ENCODE peak calls at places on chromosomes 16 and 17, in seven cellular contexts. A is tibial artery; D is dorsolateral prefrontal cortex; C is body of pancreas; G is endothelial cell; Z is brain microvascular endothelial cell; M is activated CD8-positive, alpha-beta T cell treated with anti-CD3 and anti-CD28 coated beads for 36 hours. B is an unnamed sample.

GRCh38 chr16:84599528-84600202 is 18.2 kb downstream of the COTL1 start:
- DNase-seq in M (peak), A (peak), G (peak), D (no peak), Z (peak), C (peak), B (peak)

GRCh38 chr16:64626771-64627170 is 495.1 kb downstream of the CDH11 start:
- DNase-seq in G (no peak), Z (no peak), D (no peak), A (no peak), M (no peak), C (no peak), B (no peak)

GRCh38 chr17:9828296-9829059 is 2.8 kb downstream of the GLP2R start:
- DNase-seq in M (no peak), G (no peak), D (no peak), C (no peak), Z (no peak), A (no peak), B (no peak)

GRCh38 chr17:36001862-36002603 is 680 bp upstream of the CCL15 start:
- DNase-seq in Z (no peak), C (peak), G (no peak), D (no peak), M (no peak), A (no peak), B (no peak)

GRCh38 chr17:79214940-79215604 is 140.4 kb downstream of the ENGASE start:
- DNase-seq in G (no peak), C (no peak), A (no peak), D (no peak), Z (no peak), M (no peak), B (no peak)

GRCh38 chr17:83175551-83176271 is 96.3 kb downstream of the METRNL start:
- DNase-seq in C (no peak), A (no peak), G (no peak), M (no peak), D (no peak), Z (no peak), B (no peak)

GRCh38 chr16:68760671-68761275 is 23.7 kb downstream of the CDH1 start:
- DNase-seq in Z (peak), A (no peak), G (no peak), D (peak), M (peak), C (peak), B (peak)

GRCh38 chr17:78523939-78524655 is 53.1 kb downstream of the DNAH17 start:
- DNase-seq in C (no peak), M (no peak), D (no peak), G (no peak), A (no peak), Z (no peak), B (no peak)

GRCh38 chr17:76542984-76543383 is 3.1 kb downstream of the PRCD start:
- DNase-seq in G (no peak), C (no peak), Z (no peak), A (peak), D (no peak), M (no peak), B (no peak)

GRCh38 chr16:72721981-72722380 is 325.9 kb downstream of the ZFHX3 start:
- DNase-seq in D (no peak), Z (no peak), G (no peak), A (no peak), M (no peak), C (no peak), B (no peak)

GRCh38 chr16:24610421-24610765 is 71.0 kb downstream of the RBBP6 start:
- DNase-seq in G (peak), D (peak), M (peak), C (peak), A (no peak), Z (no peak), B (no peak)

GRCh38 chr16:67181346-67181745 is 2.4 kb downstream of the MATCAP1 start:
- DNase-seq in Z (peak), A (no peak), M (no peak), D (no peak), G (no peak), C (peak), B (peak)

GRCh38 chr16:3173892-3174617 is 13.9 kb upstream of the OR1F1 start:
- DNase-seq in D (no peak), G (peak), A (no peak), C (no peak), Z (no peak), M (peak), B (no peak)

GRCh38 chr17:4583796-4584124 is 569 bp upstream of the SMTNL2 start:
- DNase-seq in C (no peak), G (peak), M (peak), A (no peak), D (no peak), Z (no peak), B (no peak)
- TF ChIP-seq CTCF in C (no peak), G (no peak), M (peak), A (no peak), D (no peak), Z (peak), B (peak)

GRCh38 chr17:80584171-80584905 is 39.7 kb downstream of the RPTOR start:
- DNase-seq in C (no peak), D (no peak), G (no peak), Z (no peak), A (no peak), M (no peak), B (no peak)
- TF ChIP-seq CTCF in C (no peak), D (no peak), G (no peak), Z (no peak), A (no peak), M (no peak), B (no peak)

DNA sequence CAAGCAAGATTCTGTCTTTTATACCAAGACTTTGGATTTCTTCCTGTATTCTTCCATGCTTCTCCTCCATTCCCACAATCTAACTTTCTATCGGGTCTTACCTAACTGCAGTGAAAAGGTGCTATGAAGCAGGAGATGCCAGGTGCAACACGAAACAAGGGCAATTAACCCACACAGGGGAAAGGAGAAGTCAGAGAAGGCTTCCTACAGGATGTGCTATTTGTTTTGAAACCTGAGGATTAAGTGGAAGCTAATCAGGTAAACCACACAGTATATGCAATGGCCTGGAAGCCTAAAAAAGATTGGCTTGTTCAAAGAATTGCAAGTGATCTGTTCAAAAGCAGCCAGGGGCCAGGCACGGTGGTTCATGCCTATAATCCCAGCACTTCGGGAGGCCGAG is 417.1 kb upstream of the C16orf82 start:
- DNase-seq in M (no peak), G (no peak), A (no peak), C (no peak), D (no peak), Z (no peak), B (no peak)
- TF ChIP-seq CTCF in M (no peak), G (no peak), A (no peak), C (no peak), D (no peak), Z (no peak), B (no peak)

DNA sequence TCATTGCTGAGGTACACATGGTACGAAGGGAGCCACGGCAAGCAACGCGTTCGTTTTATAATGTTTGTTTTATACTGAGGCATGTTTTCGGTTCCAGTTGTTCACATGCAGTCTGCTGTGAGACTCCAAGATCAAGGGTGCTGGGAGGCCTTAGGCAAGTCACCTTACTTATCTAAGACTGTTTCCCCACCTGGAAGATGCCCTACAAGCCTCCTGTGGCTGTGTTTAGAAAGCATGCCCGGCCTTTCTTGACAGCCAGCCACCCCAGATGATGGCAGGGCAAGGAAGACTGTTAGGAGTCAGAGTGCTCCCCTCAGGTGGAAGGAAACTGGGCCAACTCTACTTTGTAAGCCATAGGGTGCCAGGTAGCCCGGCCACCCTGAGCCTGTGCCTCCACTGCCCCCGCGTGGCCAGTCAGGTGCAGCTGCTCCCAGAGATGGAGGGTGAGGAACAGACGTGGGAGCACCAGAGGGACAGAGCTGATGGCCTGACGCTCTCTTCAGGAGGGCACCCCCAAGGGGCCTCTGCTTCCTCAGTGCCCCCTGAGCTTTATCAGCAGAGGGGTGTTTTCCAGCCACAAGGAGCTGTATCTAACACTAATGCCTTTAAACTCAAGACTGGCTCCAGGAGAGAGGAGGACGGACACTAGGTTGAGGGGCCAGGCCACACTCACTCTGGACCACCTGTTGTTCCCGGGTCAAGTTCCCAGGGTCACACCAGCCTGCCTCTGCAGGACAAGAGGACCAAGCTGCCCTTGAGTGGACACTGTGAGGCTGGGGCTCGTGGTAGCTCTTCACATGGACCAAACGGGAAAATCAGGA is 5.4 kb downstream of the NAT9 start:
- DNase-seq in M (peak), C (peak), A (no peak), D (peak), Z (no peak), G (peak), B (peak)
- TF ChIP-seq CTCF in M (peak), C (peak), A (peak), D (peak), Z (peak), G (peak), B (peak)

GRCh38 chr17:41885733-41886132 is 20.5 kb upstream of the KLHL11 start:
- DNase-seq in C (no peak), A (no peak), D (no peak), Z (no peak), M (no peak), G (no peak), B (no peak)
- TF ChIP-seq CTCF in C (no peak), A (no peak), D (peak), Z (peak), M (peak), G (no peak), B (peak)

DNA sequence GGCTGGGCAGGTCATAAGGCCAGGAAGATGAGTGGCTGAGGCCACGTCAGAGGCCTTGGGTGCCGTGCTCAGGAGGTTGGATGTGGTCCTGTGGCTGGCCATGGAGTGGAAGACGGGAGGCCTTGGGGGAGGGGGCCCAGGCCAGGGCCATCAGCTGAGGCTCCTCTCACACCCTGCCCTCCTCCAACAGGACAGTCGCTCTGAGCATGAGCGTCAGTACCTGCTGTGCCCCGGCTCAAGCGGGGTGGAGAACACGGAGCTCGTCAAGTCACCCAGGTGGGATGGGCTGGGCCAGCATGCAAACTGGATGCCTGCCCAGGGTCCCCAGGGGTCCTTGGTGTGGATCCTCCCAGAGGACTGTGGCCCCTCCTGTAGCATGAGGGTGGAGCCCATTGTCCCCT is 19.2 kb downstream of the POLR3E start:
- DNase-seq in G (no peak), D (no peak), A (no peak), M (no peak), C (no peak), Z (no peak), B (no peak)
- TF ChIP-seq CTCF in G (no peak), D (no peak), A (no peak), M (no peak), C (no peak), Z (no peak), B (no peak)

DNA sequence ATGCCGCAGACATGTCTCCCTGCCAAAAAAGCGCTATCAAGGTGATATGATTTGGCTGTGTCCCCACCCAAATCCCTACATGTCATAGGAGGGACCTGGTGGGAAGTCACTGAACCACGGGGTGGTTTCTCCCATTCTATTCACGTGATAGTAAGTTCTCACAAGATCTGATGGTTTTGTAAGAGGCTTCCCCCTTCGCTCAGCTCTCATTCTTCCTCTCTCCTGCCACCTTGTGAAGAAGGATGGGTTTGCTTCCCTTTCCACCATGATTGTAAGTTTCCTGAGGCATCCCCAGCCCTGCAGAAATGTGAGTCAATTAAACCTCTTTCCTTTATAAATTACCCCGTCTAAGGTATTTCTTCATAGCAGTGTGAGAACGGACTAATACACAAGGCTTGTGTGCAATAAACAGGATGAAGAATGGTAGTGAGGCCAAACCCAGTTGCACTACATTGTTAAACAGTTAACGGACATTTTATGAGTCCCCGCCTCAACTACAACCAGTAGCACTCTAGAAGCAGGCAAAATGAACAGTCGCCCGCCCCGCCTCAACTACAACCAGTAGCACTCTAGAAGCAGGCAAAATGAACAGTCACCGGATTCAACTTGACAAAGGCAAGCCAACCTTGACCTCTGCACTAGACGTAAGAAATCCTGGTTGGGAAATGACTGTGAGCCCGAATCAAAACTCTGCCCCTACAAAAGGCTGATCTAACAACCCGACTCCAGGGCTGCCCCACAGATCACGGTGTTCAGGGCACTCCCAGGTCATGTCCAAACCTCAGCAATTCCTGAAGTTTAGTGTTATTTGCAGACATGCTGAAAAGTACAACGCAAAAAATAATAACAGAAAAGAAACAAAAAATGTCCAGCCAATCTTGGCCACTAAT is 26.3 kb downstream of the VPS53 start:
- DNase-seq in Z (peak), D (no peak), C (no peak), M (no peak), G (peak), A (no peak), B (no peak)
- TF ChIP-seq CTCF in Z (peak), D (peak), C (no peak), M (no peak), G (peak), A (no peak), B (peak)

GRCh38 chr16:27641260-27641659 is 91.3 kb downstream of the KATNIP start:
- DNase-seq in G (no peak), M (no peak), C (no peak), D (no peak), A (no peak), Z (no peak), B (no peak)

GRCh38 chr16:27640277-27640600 is 90.3 kb downstream of the KATNIP start:
- DNase-seq in A (no peak), M (no peak), Z (no peak), D (peak), G (no peak), C (no peak), B (no peak)

GRCh38 chr16:27639588-27640276 is 89.8 kb downstream of the KATNIP start:
- DNase-seq in C (no peak), G (peak), Z (peak), D (no peak), A (no peak), M (peak), B (peak)

GRCh38 chr16:27644165-27644564 is 94.2 kb downstream of the KATNIP start:
- DNase-seq in G (no peak), Z (no peak), D (no peak), C (no peak), M (no peak), A (no peak), B (no peak)

GRCh38 chr16:27642753-27643152 is 92.8 kb downstream of the KATNIP start:
- DNase-seq in C (no peak), G (no peak), M (peak), A (no peak), D (no peak), Z (no peak), B (peak)
- TF ChIP-seq CTCF in C (no peak), G (peak), M (peak), A (no peak), D (no peak), Z (peak), B (peak)

DNA sequence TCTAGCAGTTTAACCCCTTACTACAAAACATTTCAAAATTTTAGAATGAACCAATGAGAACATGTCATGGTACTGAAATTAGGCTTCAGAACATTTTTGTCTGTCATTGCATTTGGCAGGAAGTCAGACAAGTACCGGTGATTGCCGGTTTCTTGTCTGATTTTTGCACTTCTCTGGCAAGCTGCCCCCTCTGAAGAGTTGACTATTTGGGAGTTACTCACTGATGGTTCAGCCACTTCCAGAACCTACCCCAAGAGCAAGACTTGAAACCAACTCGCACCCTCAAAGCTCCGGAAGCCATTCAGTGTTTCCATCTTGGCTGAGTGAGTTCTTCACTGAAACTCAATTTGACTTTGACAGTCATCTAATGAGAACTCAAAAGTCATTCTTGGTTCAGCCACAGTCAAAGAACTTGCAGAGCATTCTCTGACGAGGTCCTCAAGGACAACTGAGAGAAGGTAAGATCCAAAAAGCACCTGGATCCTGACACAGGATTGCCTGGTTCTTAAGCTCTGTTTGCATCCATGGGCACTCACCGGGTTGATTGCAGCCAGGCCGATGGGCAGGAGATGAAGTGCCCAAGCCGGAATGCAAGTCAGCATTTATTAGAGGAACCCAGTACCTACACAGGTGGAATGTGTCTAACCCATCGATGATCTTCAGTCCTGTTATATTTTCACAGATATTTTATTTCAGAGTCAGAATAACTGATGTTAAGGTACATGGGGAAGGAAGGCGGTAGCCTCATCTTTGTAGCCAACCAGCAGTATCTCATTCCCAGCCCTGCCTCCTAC is 93.6 kb downstream of the USP22 start:
- DNase-seq in Z (no peak), C (no peak), D (no peak), G (no peak), A (no peak), M (peak), B (no peak)
- TF ChIP-seq CTCF in Z (no peak), C (no peak), D (no peak), G (no peak), A (no peak), M (no peak), B (no peak)

B was measured in HFFc6.